ENCODE peak calls at places on chromosomes 4 and X, in nine cellular contexts. X is choroid plexus epithelial cell, R is psoas muscle, Q is progenitor cell of endocrine pancreas, S is OCI-LY7, D is fibroblast of mammary gland, O is Calu3, I is GM12865, K is astrocyte of the spinal cord. V is an unnamed sample.

GRCh38 chr4:45897934-45898585 is 225.8 kb downstream of the GABRG1 start:
- DNase-seq in X (no peak), R (no peak), Q (no peak), S (no peak), D (no peak), O (no peak), I (no peak), K (no peak), V (no peak)

GRCh38 chr4:128387600-128388351 is 100.2 kb upstream of the PGRMC2 start:
- DNase-seq in X (peak), R (no peak), Q (no peak), S (no peak), D (peak), O (no peak), I (no peak), K (peak), V (no peak)

GRCh38 chr4:14744346-14744745 is 257.9 kb upstream of the CPEB2 start:
- DNase-seq in X (peak), R (no peak), Q (no peak), S (no peak), D (no peak), O (no peak), I (no peak), K (peak), V (no peak)

GRCh38 chr4:187602339-187603092 is 393.1 kb upstream of the ZFP42 start:
- DNase-seq in X (peak), R (no peak), Q (no peak), S (no peak), D (peak), O (no peak), I (no peak), K (peak), V (no peak)

GRCh38 chrX:129945131-129945530 is 37.3 kb upstream of the BCORL1 start:
- DNase-seq in X (no peak), R (no peak), Q (no peak), S (no peak), D (peak), O (no peak), I (no peak), K (no peak), V (no peak)

GRCh38 chr4:123421227-123421941 is 24.8 kb downstream of the SPRY1 start:
- DNase-seq in X (peak), R (no peak), Q (no peak), S (no peak), D (no peak), O (no peak), I (no peak), K (no peak), V (no peak)

GRCh38 chr4:52711834-52712171 is 39.4 kb downstream of the ERVMER34-1 start:
- DNase-seq in X (no peak), R (no peak), Q (no peak), S (no peak), D (no peak), O (no peak), I (no peak), K (no peak), V (no peak)

GRCh38 chr4:41155194-41155830 is 59.0 kb downstream of the APBB2 start:
- DNase-seq in X (peak), R (no peak), Q (no peak), S (no peak), D (peak), O (no peak), I (no peak), K (peak), V (no peak)

GRCh38 chr4:6764976-6765620 is 17.4 kb upstream of the KIAA0232 start:
- DNase-seq in X (no peak), R (peak), Q (no peak), S (no peak), D (no peak), O (no peak), I (no peak), K (no peak), V (no peak)

GRCh38 chrX:77160301-77160700 is 286.9 kb upstream of the FGF16 start:
- DNase-seq in X (no peak), R (peak), Q (no peak), S (peak), D (no peak), O (peak), I (peak), K (no peak), V (no peak)

GRCh38 chrX:49041683-49042529 is 1.3 kb downstream of the TFE3 start:
- DNase-seq in X (peak), R (no peak), Q (no peak), S (peak), D (peak), O (no peak), I (peak), K (peak), V (no peak)

GRCh38 chrX:144716187-144716586 is 531.1 kb upstream of the SPANXN1 start:
- DNase-seq in X (no peak), R (no peak), Q (no peak), S (no peak), D (no peak), O (no peak), I (no peak), K (no peak), V (no peak)

GRCh38 chr4:17189322-17189721 is 290.9 kb upstream of the LDB2 start:
- DNase-seq in X (peak), R (no peak), Q (no peak), S (no peak), D (peak), O (no peak), I (no peak), K (peak), V (peak)

GRCh38 chr4:163484906-163485305 is 9.6 kb upstream of the TMA16 start:
- DNase-seq in X (peak), R (no peak), Q (peak), S (peak), D (peak), O (peak), I (peak), K (peak), V (peak)

GRCh38 chrX:30513284-30513683 is 64.3 kb downstream of the TASL start:
- DNase-seq in X (peak), R (no peak), Q (no peak), S (peak), D (peak), O (no peak), I (peak), K (no peak), V (no peak)

DNA sequence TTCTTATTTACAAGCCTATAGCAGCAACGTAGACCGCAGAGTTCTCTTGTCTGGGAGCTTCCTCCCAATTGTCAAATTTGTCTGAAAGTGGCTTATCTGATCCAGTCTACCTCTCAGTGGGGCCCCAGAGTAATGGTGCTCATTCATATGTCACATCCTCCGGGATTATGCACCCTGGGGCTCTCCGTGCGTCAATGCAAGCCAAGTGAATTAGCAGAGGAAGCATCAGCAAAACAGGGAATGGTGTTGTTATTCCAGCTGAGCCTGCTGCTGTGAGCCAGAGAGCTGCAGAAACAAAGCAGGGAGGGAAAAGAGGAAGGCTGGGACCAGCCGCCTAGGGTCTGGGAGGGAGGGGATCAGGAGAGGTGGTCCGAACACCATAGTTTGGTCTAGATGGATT is 95.3 kb downstream of the CLNK start:
- DNase-seq in X (peak), R (no peak), Q (no peak), S (no peak), D (no peak), O (no peak), I (no peak), K (peak), V (no peak)
- TF ChIP-seq CTCF in X (no peak), R (no peak), Q (no peak), S (no peak), D (no peak), O (no peak), I (no peak), K (no peak), V (no peak)

GRCh38 chrX:106619797-106620196 is 8.0 kb downstream of the RADX start:
- DNase-seq in X (peak), R (no peak), Q (no peak), S (no peak), D (peak), O (peak), I (peak), K (peak), V (no peak)
- TF ChIP-seq CTCF in X (peak), R (peak), Q (peak), S (peak), D (peak), O (no peak), I (peak), K (peak), V (peak)

DNA sequence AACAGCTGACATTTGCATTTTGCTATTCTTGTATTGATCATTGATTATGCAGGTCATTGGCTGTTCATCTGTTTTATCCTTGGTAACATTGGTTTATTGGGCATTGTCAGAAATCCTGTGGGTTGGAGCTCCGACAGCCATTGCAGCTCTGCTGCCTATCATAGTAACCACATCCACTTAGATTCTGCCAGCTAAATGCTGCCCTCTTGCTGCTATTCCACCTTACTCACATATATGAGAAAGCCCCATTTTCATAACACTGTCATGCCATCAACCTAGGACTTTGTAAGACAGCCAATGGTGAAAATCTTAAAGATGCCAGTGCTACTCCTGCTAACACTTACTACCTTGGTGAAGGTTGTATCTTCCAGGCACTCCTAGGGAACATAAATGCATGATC is 187.3 kb upstream of the CXCL13 start:
- DNase-seq in X (peak), R (no peak), Q (no peak), S (peak), D (peak), O (peak), I (peak), K (no peak), V (no peak)
- TF ChIP-seq CTCF in X (peak), R (no peak), Q (peak), S (peak), D (peak), O (no peak), I (no peak), K (peak), V (peak)

GRCh38 chrX:111254896-111255693 is 15.2 kb downstream of the CAPN6 start:
- DNase-seq in X (peak), R (no peak), Q (no peak), S (no peak), D (no peak), O (no peak), I (no peak), K (no peak), V (no peak)
- TF ChIP-seq CTCF in X (no peak), R (no peak), Q (no peak), S (no peak), D (no peak), O (no peak), I (no peak), K (no peak), V (no peak)

DNA sequence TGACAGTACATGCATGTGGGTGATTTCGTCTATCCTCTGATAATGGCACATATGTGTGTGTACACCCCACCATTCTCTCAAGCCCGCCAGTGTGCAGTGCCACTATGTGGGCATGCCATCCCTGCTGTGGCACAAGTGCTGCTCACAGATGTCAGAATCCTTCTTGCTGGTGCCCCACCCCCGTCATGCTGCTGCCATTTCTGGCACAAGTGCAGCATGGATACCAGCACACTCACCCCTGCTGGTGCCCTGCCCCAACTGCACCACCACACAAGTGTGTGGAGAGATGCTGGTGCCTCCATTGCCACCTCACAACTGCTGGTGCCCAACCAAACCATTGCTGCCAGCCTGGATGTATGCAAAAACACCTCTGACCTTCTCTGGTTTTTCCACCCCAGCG is 1133.8 kb downstream of the TECRL start:
- DNase-seq in X (no peak), R (no peak), Q (no peak), S (no peak), D (no peak), O (no peak), I (no peak), K (no peak), V (no peak)
- TF ChIP-seq CTCF in X (no peak), R (no peak), Q (no peak), S (no peak), D (no peak), O (no peak), I (no peak), K (no peak), V (no peak)

DNA sequence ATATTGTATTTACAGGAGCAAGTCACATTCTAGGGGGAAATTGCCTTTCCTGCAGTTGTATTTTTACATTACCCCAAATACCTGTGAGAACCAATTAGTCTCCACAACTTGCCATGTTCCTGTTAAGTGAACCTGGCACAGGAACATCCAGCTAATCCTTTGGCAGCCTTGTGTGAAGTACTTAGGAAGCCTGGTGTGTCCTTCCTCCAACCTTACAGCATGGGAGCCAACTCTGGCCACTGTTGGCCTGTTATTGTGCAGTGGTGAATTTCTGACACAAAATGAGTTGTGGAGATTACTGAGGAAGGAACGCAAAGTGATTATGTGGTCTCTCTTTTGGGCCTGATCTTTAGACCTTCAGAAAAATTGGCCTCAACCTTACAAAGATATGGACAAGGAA is 238.0 kb upstream of the PITX2 start:
- DNase-seq in X (no peak), R (no peak), Q (no peak), S (no peak), D (no peak), O (no peak), I (no peak), K (no peak), V (no peak)
- TF ChIP-seq CTCF in X (no peak), R (no peak), Q (no peak), S (no peak), D (no peak), O (no peak), I (no peak), K (no peak), V (no peak)

GRCh38 chrX:147838465-147839131 is 73.1 kb upstream of the FMR1 start:
- DNase-seq in X (peak), R (no peak), Q (no peak), S (peak), D (peak), O (no peak), I (peak), K (no peak), V (no peak)
- TF ChIP-seq CTCF in X (peak), R (no peak), Q (peak), S (peak), D (peak), O (peak), I (peak), K (peak), V (no peak)

DNA sequence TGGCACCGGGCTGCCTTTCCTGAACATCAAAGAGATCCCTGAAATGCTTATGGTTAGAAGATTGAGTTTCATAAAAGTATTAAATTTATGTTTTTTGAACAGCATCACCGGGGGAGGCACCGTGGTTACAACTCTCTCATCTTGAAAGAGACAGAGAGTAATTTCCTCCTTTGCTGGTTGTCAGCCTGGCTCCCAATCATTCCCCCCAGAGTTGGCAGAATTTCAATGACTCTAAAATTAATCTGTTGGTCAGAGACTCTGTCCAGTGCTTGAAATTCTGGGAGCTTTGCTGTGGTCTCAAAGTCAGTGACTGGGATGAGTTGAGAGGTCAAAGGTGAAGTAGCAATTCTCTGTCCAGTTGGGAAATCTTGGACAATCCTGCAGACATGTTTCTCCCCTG is 135.9 kb downstream of the RAB28 start:
- DNase-seq in X (no peak), R (no peak), Q (no peak), S (no peak), D (no peak), O (no peak), I (no peak), K (no peak), V (no peak)
- TF ChIP-seq CTCF in X (no peak), R (no peak), Q (no peak), S (no peak), D (no peak), O (no peak), I (no peak), K (no peak), V (no peak)